ENCODE peak calls at places on chromosomes 3 and 15, in four cellular contexts. U is heart left ventricle, H is left ventricle myocardium inferior, Y is GM12865. L is an unnamed sample.

GRCh38 chr3:14625443-14625842 is 26.1 kb upstream of the CCDC174 start:
- DNase-seq in U (no peak), H (no peak), Y (no peak), L (no peak)

GRCh38 chr15:28106294-28107110 is 7.4 kb upstream of the OCA2 start:
- DNase-seq in U (no peak), H (no peak), Y (no peak), L (peak; percentile 67)

GRCh38 chr3:55899887-55900286 is 412.8 kb upstream of the WNT5A start:
- DNase-seq in U (no peak), H (no peak), Y (peak; percentile 31), L (no peak)

GRCh38 chr3:27509376-27509775 is 25.2 kb upstream of the SLC4A7 start:
- DNase-seq in U (no peak), H (no peak), Y (no peak), L (no peak)

GRCh38 chr3:52452126-52452525 is 1.7 kb downstream of the TNNC1 start:
- DNase-seq in U (no peak), H (no peak), Y (no peak), L (no peak)

GRCh38 chr15:61195116-61196002 is 33.7 kb downstream of the RORA start:
- DNase-seq in U (no peak), H (no peak), Y (peak; percentile 60), L (no peak)

GRCh38 chr15:36208868-36209582 is 370.4 kb upstream of the CDIN1 start:
- DNase-seq in U (no peak), H (no peak), Y (no peak), L (no peak)

GRCh38 chr3:9553949-9554513 is 409 bp upstream of the LHFPL4 start:
- DNase-seq in U (no peak), H (no peak), Y (no peak), L (no peak)

GRCh38 chr3:151733613-151734012 is at the start of gene AADACL2:
- DNase-seq in U (no peak), H (no peak), Y (no peak), L (no peak)

GRCh38 chr15:53978248-53978906 is at the start of gene UNC13C:
- DNase-seq in U (no peak), H (peak; percentile 14), Y (peak; percentile 9), L (peak; percentile 70)

GRCh38 chr15:41930221-41930866 is 36.5 kb upstream of the SPTBN5 start:
- DNase-seq in U (no peak), H (peak; percentile 64), Y (peak; percentile 13), L (no peak)

DNA sequence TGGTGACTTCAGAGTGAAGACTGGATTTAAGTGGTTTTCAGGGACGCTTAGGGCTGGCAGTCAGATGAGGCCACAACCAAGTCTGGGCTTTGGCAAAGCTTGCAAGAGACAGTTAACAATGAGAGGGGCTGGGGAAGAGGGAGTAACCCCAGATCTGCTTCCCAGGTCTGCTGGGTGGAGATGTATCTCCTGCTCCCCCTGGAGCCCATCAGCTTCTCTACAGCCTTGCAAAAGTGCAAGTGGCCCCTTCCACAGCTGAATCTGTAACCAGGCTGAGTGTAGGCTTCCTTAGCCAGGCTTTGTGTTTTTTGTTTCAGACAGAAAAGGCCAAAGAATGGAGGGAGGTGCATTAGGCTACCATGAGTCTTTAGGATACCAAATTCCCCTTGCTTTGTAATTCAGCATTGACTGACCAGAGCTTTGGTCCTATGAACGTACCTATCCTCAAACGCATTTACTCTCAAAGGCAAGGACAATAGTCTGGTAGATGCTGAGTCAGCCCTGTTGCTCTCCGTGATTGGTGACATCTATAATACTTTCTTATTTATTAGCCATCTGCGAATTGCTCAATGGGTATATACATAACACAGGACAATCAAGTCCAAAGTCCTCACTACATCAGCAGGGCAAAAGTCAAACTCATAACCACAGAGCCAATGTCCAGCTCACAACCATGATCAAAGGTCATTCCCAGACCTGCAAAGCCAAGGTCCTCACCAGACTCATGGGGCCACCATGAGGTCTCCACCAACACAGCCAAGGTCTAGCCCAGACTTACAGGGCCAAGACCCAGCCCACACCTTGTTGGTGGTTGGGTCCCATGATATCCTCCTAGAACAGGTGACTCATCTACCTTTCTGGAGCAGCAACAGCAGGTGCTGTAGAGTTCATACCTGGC is 17.1 kb downstream of the CCDC13 start:
- DNase-seq in U (no peak), H (no peak), Y (peak; percentile 38), L (no peak)
- TF ChIP-seq CTCF in U (peak; percentile 36), H (peak; percentile 58), Y (peak; percentile 42), L (no peak)

DNA sequence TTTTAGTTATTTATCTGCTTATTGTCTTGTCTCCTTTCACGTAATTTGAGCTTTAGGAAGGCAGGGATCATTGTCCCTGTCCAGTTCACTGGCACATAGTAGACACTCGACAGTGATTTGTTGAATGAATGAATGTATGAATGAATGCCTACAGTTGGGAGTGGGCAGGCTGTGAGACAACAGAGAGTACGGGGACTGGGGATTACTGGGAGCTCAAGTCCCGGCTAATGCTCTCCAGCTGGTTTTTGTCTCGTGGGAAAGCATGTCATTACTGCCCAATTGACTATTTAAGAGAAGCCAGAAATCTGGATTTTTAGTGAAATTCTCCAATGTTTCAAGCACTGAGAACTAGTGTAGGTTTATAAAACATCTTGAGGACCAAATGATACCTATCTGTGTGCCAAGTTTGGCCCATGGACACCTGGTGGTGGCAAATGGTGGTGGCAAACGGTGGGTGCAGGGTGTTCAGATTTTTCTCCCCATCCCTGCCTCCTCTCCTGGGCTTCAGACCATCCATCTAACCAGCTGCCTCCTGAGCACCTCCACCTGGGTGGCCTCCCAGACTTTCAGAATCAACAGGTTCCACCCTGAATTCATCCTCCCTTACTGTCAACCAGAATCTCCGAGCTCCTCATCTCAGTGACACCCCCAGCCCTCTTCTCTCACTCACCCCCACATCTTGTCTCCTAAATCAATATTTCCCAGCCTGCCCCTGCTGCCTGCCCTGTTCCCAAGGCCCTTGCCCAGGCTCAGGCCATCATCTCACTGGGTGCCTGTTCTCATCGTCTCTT is 36.2 kb upstream of the TRH start:
- DNase-seq in U (no peak), H (no peak), Y (no peak), L (peak; percentile 23)
- TF ChIP-seq CTCF in U (no peak), H (peak; percentile 7), Y (no peak), L (no peak)

DNA sequence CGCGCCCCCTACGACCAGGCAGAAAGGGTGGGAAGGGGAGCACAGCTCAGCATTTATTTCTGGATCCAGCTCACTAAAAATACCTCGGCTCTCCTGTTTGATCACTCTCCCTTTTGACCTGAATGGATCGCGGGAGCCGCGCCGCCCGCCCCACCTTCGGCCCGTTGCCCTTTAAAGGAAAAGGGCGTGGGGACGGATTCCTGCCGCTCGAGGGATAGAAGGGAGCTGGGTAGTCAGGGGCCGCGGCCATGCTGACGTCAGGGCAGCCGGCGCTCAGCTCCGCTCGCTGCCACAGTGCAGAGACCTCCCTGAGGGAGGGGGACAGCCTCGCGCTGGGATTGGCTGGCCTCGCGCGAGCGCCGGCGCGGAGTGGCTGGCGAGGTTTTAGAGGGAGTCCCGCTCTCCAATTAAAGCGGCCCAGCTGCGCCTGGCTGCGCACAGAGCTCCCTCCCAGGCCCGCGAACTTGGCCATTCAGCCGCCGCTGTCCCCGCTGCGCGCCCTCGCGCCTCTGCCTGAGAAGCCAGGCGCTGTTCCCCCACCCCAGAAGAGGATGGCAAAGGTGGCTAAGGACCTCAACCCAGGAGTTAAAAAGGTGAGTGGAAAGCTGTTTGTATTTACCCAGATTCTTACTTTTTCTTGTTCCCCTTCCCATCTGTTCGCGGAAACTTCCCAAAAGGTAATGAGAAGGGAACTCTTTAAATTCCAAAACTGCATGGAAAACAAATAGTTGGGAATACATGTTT is at the start of gene LMCD1:
- DNase-seq in U (peak; percentile 97), H (peak; percentile 96), Y (peak; percentile 90), L (peak; percentile 95)
- TF ChIP-seq CTCF in U (peak; percentile 38), H (peak; percentile 64), Y (no peak), L (no peak)

DNA sequence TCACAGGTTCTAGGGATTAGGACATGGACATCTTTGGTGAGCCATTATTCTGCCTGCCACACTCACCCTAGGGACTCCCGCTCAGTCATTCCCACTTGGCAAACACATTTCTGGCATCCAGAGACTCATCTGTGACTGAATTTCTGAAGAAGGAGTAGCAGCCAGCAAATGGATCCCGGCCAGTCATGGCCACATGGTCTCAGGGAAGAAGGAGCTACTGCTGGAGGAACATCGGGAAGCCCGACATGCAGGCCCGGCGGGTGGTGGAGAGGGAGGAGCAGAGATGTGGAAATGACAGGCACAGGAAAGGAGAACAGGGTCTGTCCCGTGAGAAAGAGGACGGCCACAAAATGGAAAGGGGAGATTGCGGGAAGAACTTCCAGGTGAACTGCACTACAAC is 65.4 kb downstream of the SEMA5B start:
- DNase-seq in U (no peak), H (no peak), Y (no peak), L (no peak)
- TF ChIP-seq CTCF in U (no peak), H (no peak), Y (no peak), L (no peak)

GRCh38 chr3:4595709-4596108 is 102.6 kb downstream of the ITPR1 start:
- DNase-seq in U (no peak), H (no peak), Y (no peak), L (no peak)
- TF ChIP-seq CTCF in U (no peak), H (no peak), Y (no peak), L (no peak)

DNA sequence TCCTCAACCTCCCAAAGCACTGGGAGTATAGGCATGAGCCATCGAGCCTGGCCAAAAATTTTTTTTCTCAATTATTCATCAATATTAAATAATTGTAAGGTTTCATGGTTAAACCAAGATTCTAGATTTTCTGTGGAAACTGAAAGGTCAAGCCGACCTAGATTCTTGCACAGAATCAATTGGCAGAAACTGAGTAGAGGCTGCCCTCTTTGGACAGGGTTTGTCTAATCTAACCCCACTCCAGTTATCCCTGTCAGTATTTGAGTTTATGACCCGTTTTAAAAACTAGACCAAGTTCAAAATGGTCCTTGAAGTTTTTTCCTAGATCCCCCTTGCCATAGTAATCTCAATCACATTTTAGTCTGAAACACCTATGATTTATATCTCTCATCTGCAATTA is 8.6 kb upstream of the ADAM10 start:
- DNase-seq in U (no peak), H (no peak), Y (peak; percentile 46), L (no peak)
- TF ChIP-seq CTCF in U (peak; percentile 20), H (peak; percentile 47), Y (peak; percentile 34), L (no peak)

DNA sequence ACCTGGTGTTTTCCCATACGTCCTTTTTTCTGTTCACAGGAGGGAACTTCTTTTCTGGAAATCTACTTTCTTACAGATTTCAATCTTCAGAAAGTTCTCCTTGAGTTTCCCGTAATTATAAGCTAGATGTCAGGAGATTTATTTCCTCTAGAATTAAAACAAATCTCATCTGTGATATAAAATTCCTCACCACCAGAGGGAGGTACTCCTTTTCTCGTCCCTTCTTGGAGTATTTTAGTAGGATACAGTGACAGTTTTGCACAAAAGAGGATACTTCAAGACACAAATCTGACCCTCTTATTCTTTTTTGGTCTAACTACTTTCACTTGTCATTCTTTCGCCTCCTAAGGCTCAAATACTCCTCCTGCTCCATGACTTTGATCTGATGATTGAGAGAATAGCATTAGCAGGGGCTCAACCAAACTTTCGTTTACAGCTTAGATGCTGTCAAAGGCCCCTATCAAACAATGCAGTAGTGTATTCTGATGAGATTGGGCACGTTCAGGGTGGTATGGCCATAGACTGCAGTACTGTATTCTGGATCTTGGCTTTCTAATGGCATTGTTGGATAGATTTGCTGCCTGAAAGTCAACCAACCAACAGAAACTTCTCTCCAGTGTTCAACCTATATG is 38.0 kb downstream of the TMEM41A start:
- DNase-seq in U (no peak), H (no peak), Y (peak; percentile 15), L (no peak)
- TF ChIP-seq CTCF in U (no peak), H (peak; percentile 14), Y (no peak), L (no peak)

GRCh38 chr3:119527731-119528130 is 29.4 kb downstream of the TIMMDC1 start:
- DNase-seq in U (no peak), H (no peak), Y (no peak), L (no peak)

GRCh38 chr3:119529883-119530282 is 29.5 kb downstream of the CD80 start:
- DNase-seq in U (no peak), H (no peak), Y (no peak), L (no peak)

GRCh38 chr3:119530418-119530817 is 29.0 kb downstream of the CD80 start:
- DNase-seq in U (no peak), H (no peak), Y (no peak), L (no peak)

GRCh38 chr3:119524931-119525662 is 26.8 kb downstream of the TIMMDC1 start:
- DNase-seq in U (no peak), H (no peak), Y (no peak), L (no peak)
- TF ChIP-seq CTCF in U (peak; percentile 63), H (peak; percentile 59), Y (peak; percentile 30), L (no peak)